ENCODE peak calls at places on chromosomes 16 and 17, in nine cellular contexts. E is heart right ventricle, P is PC-3, D is mucosa of descending colon, G is ovary, S is fibroblast of the aortic adventitia, X is psoas muscle, F is fibroblast of pulmonary artery, Z is thoracic aorta. R is an unnamed sample.

GRCh38 chr16:27727941-27728340 is 178.0 kb downstream of the KATNIP start:
- DNase-seq in E (no peak), P (no peak), D (no peak), G (no peak), S (no peak), X (peak; percentile 41), F (no peak), Z (no peak), R (no peak)

GRCh38 chr17:27533874-27534815 is 77.9 kb downstream of the KSR1 start:
- DNase-seq in E (no peak), P (peak; percentile 48), D (no peak), G (peak; percentile 10), S (peak; percentile 90), X (no peak), F (peak; percentile 84), Z (no peak), R (no peak)

GRCh38 chr16:31833047-31833446 is 40.6 kb upstream of the ZNF267 start:
- DNase-seq in E (no peak), P (no peak), D (no peak), G (no peak), S (no peak), X (no peak), F (no peak), Z (no peak), R (no peak)

GRCh38 chr16:71570143-71570542 is 6.7 kb downstream of the TAT start:
- DNase-seq in E (no peak), P (no peak), D (no peak), G (no peak), S (no peak), X (no peak), F (no peak), Z (no peak), R (no peak)

GRCh38 chr16:10121496-10121895 is 60.7 kb downstream of the GRIN2A start:
- DNase-seq in E (no peak), P (peak; percentile 85), D (no peak), G (no peak), S (peak; percentile 78), X (no peak), F (peak; percentile 3), Z (no peak), R (no peak)

GRCh38 chr17:38742431-38743308 is 5.5 kb downstream of the PCGF2 start:
- DNase-seq in E (peak; percentile 89), P (no peak), D (peak; percentile 83), G (peak; percentile 74), S (peak; percentile 87), X (peak; percentile 59), F (peak; percentile 96), Z (peak; percentile 54), R (no peak)

GRCh38 chr16:13186813-13187212 is 285.4 kb downstream of the SHISA9 start:
- DNase-seq in E (no peak), P (no peak), D (no peak), G (no peak), S (no peak), X (no peak), F (no peak), Z (no peak), R (no peak)

GRCh38 chr16:56682703-56683397 is 580 bp downstream of the MT1X start:
- DNase-seq in E (no peak), P (no peak), D (no peak), G (no peak), S (no peak), X (no peak), F (no peak), Z (no peak), R (no peak)

GRCh38 chr16:55052335-55053070 is 121.8 kb downstream of the IRX5 start:
- DNase-seq in E (no peak), P (no peak), D (no peak), G (no peak), S (no peak), X (no peak), F (no peak), Z (no peak), R (no peak)

GRCh38 chr16:8868272-8869211 is at the start of gene CARHSP1:
- DNase-seq in E (peak; percentile 90), P (peak; percentile 84), D (peak; percentile 87), G (peak; percentile 93), S (peak; percentile 80), X (peak; percentile 91), F (peak; percentile 90), Z (peak; percentile 40), R (peak; percentile 70)

GRCh38 chr16:8874388-8874787 is 5.6 kb upstream of the CARHSP1 start:
- DNase-seq in E (no peak), P (no peak), D (no peak), G (no peak), S (peak; percentile 84), X (no peak), F (no peak), Z (no peak), R (no peak)

GRCh38 chr16:8872071-8872470 is 3.3 kb upstream of the CARHSP1 start:
- DNase-seq in E (no peak), P (no peak), D (no peak), G (no peak), S (no peak), X (no peak), F (no peak), Z (no peak), R (no peak)

GRCh38 chr16:8869212-8869987 is 594 bp upstream of the CARHSP1 start:
- DNase-seq in E (no peak), P (no peak), D (no peak), G (peak; percentile 51), S (no peak), X (no peak), F (no peak), Z (no peak), R (no peak)

DNA sequence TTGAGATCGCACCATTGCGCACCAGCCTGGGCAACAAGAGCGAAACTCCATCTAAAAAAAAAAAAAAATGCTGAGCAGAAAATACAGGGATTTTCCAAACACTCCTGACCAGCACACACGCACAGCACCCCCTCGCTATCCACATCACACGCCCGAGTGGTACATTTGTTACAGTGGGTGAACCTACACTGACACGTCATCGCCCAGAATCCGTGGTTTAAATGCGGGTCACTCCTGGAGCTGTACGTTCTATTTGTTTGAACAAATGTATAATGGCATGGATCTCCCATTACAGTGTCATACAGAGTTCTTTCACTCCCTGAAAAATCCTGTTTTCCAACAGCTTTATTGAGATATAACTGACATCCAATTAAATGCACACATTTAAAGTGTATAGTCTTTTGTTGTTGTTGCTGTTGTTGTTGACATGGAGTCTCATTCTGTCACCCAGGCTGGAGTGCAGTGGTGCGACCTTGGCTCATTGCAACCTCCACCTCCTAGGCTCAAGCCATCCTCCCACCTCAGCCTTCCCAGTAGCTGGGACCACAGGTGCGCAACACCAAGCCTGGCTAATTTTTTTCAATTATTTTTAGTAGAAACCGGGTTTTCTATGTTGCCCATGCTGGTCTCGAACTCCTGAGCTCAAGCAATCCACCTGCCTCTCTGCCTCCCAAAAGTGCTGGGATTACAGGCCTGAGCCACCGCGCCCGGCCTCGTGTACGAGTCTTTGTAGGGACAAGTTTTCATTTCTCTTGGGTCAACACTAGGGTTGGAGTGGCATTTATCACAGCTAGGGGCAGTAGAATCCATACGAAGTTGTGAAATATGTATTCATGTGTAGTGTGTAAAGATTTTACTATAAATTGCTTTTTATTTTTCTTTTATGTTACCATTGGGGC is 4.4 kb upstream of the CARHSP1 start:
- DNase-seq in E (no peak), P (no peak), D (no peak), G (no peak), S (no peak), X (no peak), F (no peak), Z (no peak), R (no peak)
- TF ChIP-seq CTCF in E (no peak), P (peak; percentile 34), D (no peak), G (no peak), S (peak; percentile 14), X (peak; percentile 9), F (peak; percentile 16), Z (no peak), R (peak; percentile 1)

GRCh38 chr17:4934173-4934979 is 2.3 kb downstream of the GP1BA start:
- DNase-seq in E (no peak), P (peak; percentile 71), D (peak; percentile 57), G (no peak), S (peak; percentile 12), X (peak; percentile 69), F (peak; percentile 38), Z (no peak), R (no peak)
- H3K4me3 ChIP-seq in E (no peak overlapping the region), P (no peak overlapping the region), D (no peak overlapping the region), G (no peak overlapping the region), S (no peak overlapping the region), X (no peak overlapping the region), F (no peak overlapping the region), Z (no peak overlapping the region), R (no peak overlapping the region)

DNA sequence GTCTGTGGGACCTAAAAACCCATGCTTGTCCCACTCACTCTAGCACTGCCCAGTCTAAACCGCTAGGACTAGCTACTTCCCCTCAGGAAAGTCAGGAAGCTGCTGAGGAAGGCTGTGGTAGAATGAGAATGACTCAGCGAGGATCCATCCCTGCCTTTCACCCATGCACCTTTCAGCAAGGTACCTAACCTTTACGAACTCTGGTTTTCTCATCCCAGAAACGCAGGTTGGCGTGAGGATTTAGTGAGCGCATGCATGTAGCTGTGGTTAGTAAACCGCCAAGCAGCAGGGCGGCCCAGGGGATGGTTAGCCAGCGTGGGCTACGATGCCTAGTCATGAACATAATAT is 26.3 kb upstream of the RFFL start:
- DNase-seq in E (peak; percentile 10), P (peak; percentile 68), D (peak; percentile 32), G (peak; percentile 34), S (no peak), X (no peak), F (peak; percentile 38), Z (no peak), R (no peak)
- TF ChIP-seq CTCF in E (no peak), P (no peak), D (no peak), G (no peak), S (peak; percentile 22), X (no peak), F (peak; percentile 10), Z (no peak), R (peak; percentile 17)

GRCh38 chr17:59151007-59151406 is 4.0 kb downstream of the SKA2 start:
- DNase-seq in E (no peak), P (no peak), D (no peak), G (no peak), S (peak; percentile 20), X (no peak), F (no peak), Z (no peak), R (no peak)

GRCh38 chr17:59154721-59155438 is at the start of gene SKA2:
- DNase-seq in E (peak; percentile 98), P (peak; percentile 100), D (peak; percentile 95), G (peak; percentile 94), S (no peak), X (peak; percentile 97), F (no peak), Z (peak; percentile 92), R (peak; percentile 42)

GRCh38 chr17:59151591-59151990 is 3.4 kb downstream of the SKA2 start:
- DNase-seq in E (no peak), P (no peak), D (no peak), G (no peak), S (peak; percentile 35), X (no peak), F (peak; percentile 48), Z (no peak), R (no peak)

GRCh38 chr17:59154335-59154720 is 658 bp downstream of the SKA2 start:
- DNase-seq in E (peak; percentile 45), P (peak; percentile 56), D (peak; percentile 45), G (peak; percentile 41), S (no peak), X (peak; percentile 58), F (peak; percentile 49), Z (no peak), R (no peak)

GRCh38 chr17:59152925-59153324 is 2.1 kb downstream of the SKA2 start:
- DNase-seq in E (no peak), P (no peak), D (no peak), G (no peak), S (no peak), X (no peak), F (no peak), Z (no peak), R (no peak)
- H3K4me3 ChIP-seq in E (no peak overlapping the region), P (peak overlapping the region; percentile 79), D (no peak overlapping the region), G (no peak overlapping the region), S (peak overlapping the region; percentile 92), X (no peak overlapping the region), F (peak overlapping the region; percentile 95), Z (no peak overlapping the region), R (peak overlapping the region; percentile 73)

R was measured in GM12864.